ENCODE peak calls at places on chromosomes 2 and 18, in five cellular contexts. V is AG09309, T is substantia nigra, O is T-helper 1 cell, A is RWPE1. L is an unnamed sample.

GRCh38 chr2:204152616-204153015 is 216.1 kb downstream of the ICOS start:
- DNase-seq in V (no peak), T (no peak), O (no peak), A (no peak), L (no peak)

GRCh38 chr2:96259497-96259921 is 6.3 kb downstream of the TMEM127 start:
- DNase-seq in V (no peak), T (no peak), O (no peak), A (no peak), L (no peak)

GRCh38 chr18:62714671-62715438 is 486 bp upstream of the PHLPP1 start:
- DNase-seq in V (peak), T (peak), O (peak), A (peak), L (peak)

GRCh38 chr18:31643003-31643402 is 41.4 kb downstream of the B4GALT6 start:
- DNase-seq in V (no peak), T (no peak), O (no peak), A (peak), L (no peak)

GRCh38 chr18:21684731-21685130 is 19.8 kb downstream of the ABHD3 start:
- DNase-seq in V (no peak), T (no peak), O (no peak), A (no peak), L (no peak)

GRCh38 chr2:179272406-179273192 is 8.0 kb upstream of the SESTD1 start:
- DNase-seq in V (peak), T (peak), O (no peak), A (no peak), L (no peak)

GRCh38 chr2:199456383-199457146 is 1.2 kb downstream of the SATB2 start:
- DNase-seq in V (no peak), T (no peak), O (no peak), A (peak), L (no peak)

GRCh38 chr2:190996338-190996946 is 17.5 kb downstream of the STAT1 start:
- DNase-seq in V (no peak), T (no peak), O (no peak), A (peak), L (no peak)

GRCh38 chr2:217714268-217714643 is 288.5 kb downstream of the TNS1 start:
- DNase-seq in V (no peak), T (peak), O (no peak), A (peak), L (peak)

L was measured in nephron progenitor cell.